ENCODE peak calls at places on chromosome 11, in five cellular contexts. S is CD14-positive monocyte, C is lower leg skin, D is tibial artery, F is cardiac fibroblast. H is an unnamed sample.

GRCh38 chr11:78193806-78194205 is 5.1 kb downstream of the USP35 start:
- DNase-seq in S (no peak), C (no peak), D (no peak), F (no peak), H (no peak)

GRCh38 chr11:89491141-89491690 is at the start of gene NOX4:
- DNase-seq in S (no peak), C (peak; percentile 86), D (peak; percentile 60), F (peak; percentile 66), H (peak; percentile 67)

GRCh38 chr11:117817213-117818035 is 7.1 kb downstream of the FXYD2 start:
- DNase-seq in S (peak; percentile 88), C (peak; percentile 97), D (peak; percentile 79), F (peak; percentile 80), H (peak; percentile 84)

GRCh38 chr11:73995731-73996130 is 13.1 kb upstream of the UCP2 start:
- DNase-seq in S (peak; percentile 25), C (no peak), D (no peak), F (no peak), H (no peak)

GRCh38 chr11:95544095-95544795 is 245.3 kb downstream of the FAM76B start:
- DNase-seq in S (no peak), C (no peak), D (no peak), F (peak; percentile 37), H (peak; percentile 33)

GRCh38 chr11:88414981-88415391 is 77.5 kb upstream of the CTSC start:
- DNase-seq in S (no peak), C (no peak), D (no peak), F (peak; percentile 51), H (peak; percentile 71)

GRCh38 chr11:62615521-62615920 is 2.5 kb downstream of the ROM1 start:
- DNase-seq in S (no peak), C (no peak), D (no peak), F (no peak), H (no peak)

GRCh38 chr11:124194696-124195418 is 11.7 kb downstream of the OR10D3 start:
- DNase-seq in S (no peak), C (no peak), D (peak; percentile 62), F (peak; percentile 80), H (peak; percentile 85)

GRCh38 chr11:101224221-101224620 is 94.6 kb upstream of the PGR start:
- DNase-seq in S (no peak), C (no peak), D (no peak), F (no peak), H (no peak)

GRCh38 chr11:81368192-81368591 is 1365.5 kb downstream of the FAM181B start:
- DNase-seq in S (no peak), C (no peak), D (no peak), F (no peak), H (no peak)

GRCh38 chr11:112771847-112772246 is 189.4 kb upstream of the NCAM1 start:
- DNase-seq in S (no peak), C (no peak), D (no peak), F (no peak), H (no peak)

GRCh38 chr11:2944953-2945756 is 15.9 kb upstream of the PHLDA2 start:
- DNase-seq in S (peak; percentile 87), C (peak; percentile 97), D (peak; percentile 94), F (peak; percentile 83), H (peak; percentile 97)

GRCh38 chr11:36455658-36456111 is 54.4 kb downstream of the TRAF6 start:
- DNase-seq in S (no peak), C (peak; percentile 91), D (peak; percentile 86), F (peak; percentile 98), H (peak; percentile 97)

GRCh38 chr11:88313441-88313840 is 24.1 kb downstream of the CTSC start:
- DNase-seq in S (no peak), C (no peak), D (no peak), F (peak; percentile 56), H (no peak)

GRCh38 chr11:69727266-69727665 is 23.4 kb upstream of the FGF19 start:
- DNase-seq in S (no peak), C (no peak), D (no peak), F (no peak), H (no peak)

GRCh38 chr11:75969626-75970308 is 154.8 kb downstream of the UVRAG start:
- DNase-seq in S (no peak), C (no peak), D (no peak), F (peak; percentile 95), H (peak; percentile 40)

GRCh38 chr11:61578819-61579218 is 2.1 kb downstream of the SYT7 start:
- DNase-seq in S (no peak), C (no peak), D (no peak), F (no peak), H (no peak)

GRCh38 chr11:61580292-61580888 is 486 bp downstream of the SYT7 start:
- DNase-seq in S (no peak), C (no peak), D (no peak), F (no peak), H (no peak)

GRCh38 chr11:61579398-61580291 is 1.2 kb downstream of the SYT7 start:
- DNase-seq in S (no peak), C (no peak), D (no peak), F (no peak), H (no peak)

GRCh38 chr11:61581931-61582330 is 1.1 kb upstream of the SYT7 start:
- DNase-seq in S (no peak), C (no peak), D (no peak), F (no peak), H (no peak)

GRCh38 chr11:61581030-61581928 is at the start of gene SYT7:
- DNase-seq in S (peak; percentile 93), C (peak; percentile 99), D (peak; percentile 94), F (peak; percentile 98), H (peak; percentile 98)
- TF ChIP-seq CTCF in S (no peak), C (peak; percentile 23), D (peak; percentile 60), F (no peak), H (peak; percentile 31)

GRCh38 chr11:128886401-128887119 is 4.6 kb upstream of the KCNJ5 start:
- DNase-seq in S (no peak), C (no peak), D (no peak), F (no peak), H (peak; percentile 22)
- TF ChIP-seq CTCF in S (peak; percentile 5), C (no peak), D (no peak), F (no peak), H (peak; percentile 40)

DNA sequence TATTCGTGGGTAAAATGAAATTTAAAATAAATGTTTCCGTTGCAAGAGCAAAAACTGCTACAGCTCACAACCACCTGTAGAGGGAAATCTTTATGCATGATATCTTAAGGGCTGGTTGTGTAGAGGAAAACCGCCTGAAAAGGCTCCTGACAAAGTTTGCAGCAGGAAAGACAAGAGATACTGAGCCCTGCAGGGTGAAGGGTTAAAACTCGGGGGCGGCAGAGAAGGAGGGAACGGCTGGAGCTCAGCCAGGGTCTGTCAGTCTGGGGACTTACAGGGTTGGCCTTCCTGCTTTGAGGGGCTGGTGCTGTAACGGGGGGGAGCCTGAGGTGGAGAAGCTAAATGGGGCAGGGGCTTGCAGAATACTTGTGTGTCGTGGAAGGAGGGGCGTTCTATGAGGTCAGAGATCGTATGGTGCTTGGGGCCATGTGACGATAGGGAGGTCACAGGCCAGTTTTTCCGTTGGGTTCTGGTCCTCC is 122.9 kb upstream of the HSD17B12 start:
- DNase-seq in S (no peak), C (peak; percentile 56), D (no peak), F (no peak), H (peak; percentile 60)
- TF ChIP-seq CTCF in S (no peak), C (no peak), D (no peak), F (peak; percentile 24), H (peak; percentile 49)

DNA sequence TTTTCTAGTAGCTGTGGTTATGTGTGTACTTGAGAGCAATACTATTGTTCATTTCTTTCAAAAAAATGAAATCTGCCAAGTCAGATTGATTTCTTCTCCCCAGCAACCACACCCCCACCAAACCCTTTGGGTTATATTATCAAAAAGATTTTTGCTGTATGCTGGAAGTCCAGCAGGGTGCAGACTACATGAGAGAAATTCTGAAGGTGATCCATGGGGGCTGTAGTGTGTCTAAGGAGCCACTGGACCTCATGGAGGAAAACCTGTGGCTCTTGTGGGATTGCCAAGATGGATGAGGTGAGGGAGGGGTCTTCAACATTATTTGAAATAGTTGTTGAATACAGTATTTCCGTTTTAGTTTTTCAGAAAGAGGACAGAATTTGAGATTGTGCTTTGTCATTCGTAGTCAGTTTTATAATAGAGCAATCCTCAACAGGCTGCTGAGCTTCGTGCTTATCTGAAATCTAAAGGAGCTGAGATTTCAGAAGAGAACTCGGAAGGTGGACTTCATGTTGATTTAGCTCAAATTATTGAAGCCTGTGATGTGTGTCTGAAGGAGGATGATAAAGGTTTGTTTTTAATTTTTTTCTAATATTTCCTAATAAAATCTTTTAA is 3.1 kb downstream of the EIF3M start:
- DNase-seq in S (no peak), C (no peak), D (no peak), F (peak; percentile 47), H (peak; percentile 55)
- TF ChIP-seq CTCF in S (no peak), C (no peak), D (no peak), F (peak; percentile 49), H (peak; percentile 65)

DNA sequence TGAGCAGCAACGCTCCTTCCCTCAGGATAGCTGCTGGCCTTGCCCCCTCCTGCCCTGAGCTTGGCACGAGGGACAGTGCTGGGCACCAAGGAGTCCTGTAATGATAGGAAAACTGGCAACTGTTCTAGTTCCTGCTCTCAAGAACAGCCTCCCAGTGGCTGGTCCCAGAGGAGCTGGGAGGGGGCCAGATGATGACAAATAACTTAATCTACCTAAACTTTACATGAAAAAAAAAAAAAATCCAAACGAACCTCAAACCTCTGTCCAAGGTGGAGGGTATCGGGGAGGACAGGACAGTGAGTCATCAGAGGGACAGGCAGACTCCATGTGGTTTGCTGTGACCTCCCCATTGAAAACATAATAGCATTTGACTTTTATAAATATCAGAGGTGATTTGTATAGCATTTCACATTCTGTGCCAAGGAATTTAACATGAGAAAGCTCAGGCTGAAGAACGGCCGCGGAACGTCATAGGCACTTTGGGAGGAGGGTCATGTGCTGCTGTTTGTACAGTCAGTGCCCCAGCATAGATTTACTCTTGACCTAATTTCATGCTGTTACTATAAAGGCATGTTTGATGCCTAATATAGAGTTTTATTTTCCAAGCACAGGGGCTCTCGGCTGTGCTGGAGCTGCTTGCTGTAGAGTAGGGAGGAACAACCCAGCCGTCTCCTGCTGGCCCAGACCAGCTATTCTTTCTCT is 98.2 kb upstream of the NNMT start:
- DNase-seq in S (no peak), C (peak; percentile 93), D (peak; percentile 76), F (peak; percentile 99), H (peak; percentile 100)
- TF ChIP-seq CTCF in S (no peak), C (no peak), D (no peak), F (no peak), H (peak; percentile 21)

GRCh38 chr11:133219543-133219942 is 312.8 kb downstream of the OPCML start:
- DNase-seq in S (no peak), C (no peak), D (no peak), F (no peak), H (no peak)
- TF ChIP-seq CTCF in S (no peak), C (no peak), D (no peak), F (no peak), H (no peak)